ENCODE peak calls at places on chromosomes 3 and 15, in seven cellular contexts. C is stimulated activated CD8-positive, alpha-beta memory T cell treated with anti-CD3 and anti-CD28 coated beads, Interleukin-15, amount 100 ng/mL, for 24 hours; J is AG08395; H is stimulated activated naive CD4-positive, alpha-beta T cell; M is RWPE1; F is astrocyte of the cerebellum; V is HL-60. D is an unnamed sample.

GRCh38 chr15:33154366-33155166 is 39.9 kb downstream of the FMN1 start:
- DNase-seq in F (peak; percentile 76), H (no peak), V (peak; percentile 95), M (no peak), C (no peak), J (peak; percentile 76), D (no peak)

GRCh38 chr15:66703540-66703941 is 1.5 kb downstream of the SMAD6 start:
- DNase-seq in M (no peak), J (no peak), F (no peak), H (no peak), C (no peak), V (no peak), D (no peak)

GRCh38 chr3:72628065-72628464 is 220.2 kb downstream of the SHQ1 start:
- DNase-seq in J (no peak), F (no peak), M (peak; percentile 75), V (no peak), C (no peak), H (no peak), D (no peak)

GRCh38 chr3:60517134-60517533 is 734.1 kb downstream of the FHIT start:
- DNase-seq in M (no peak), F (no peak), V (no peak), J (no peak), C (no peak), H (no peak), D (no peak)

GRCh38 chr15:86691091-86691490 is 611.4 kb downstream of the AGBL1 start:
- DNase-seq in V (no peak), J (no peak), M (no peak), H (no peak), F (no peak), C (no peak), D (no peak)

GRCh38 chr15:39127925-39128617 is 452.8 kb upstream of the THBS1 start:
- DNase-seq in J (peak; percentile 72), C (no peak), F (peak; percentile 93), H (no peak), V (no peak), M (peak; percentile 89), D (no peak)

GRCh38 chr15:70415330-70415884 is 317.7 kb upstream of the TLE3 start:
- DNase-seq in C (no peak), V (no peak), J (no peak), M (no peak), H (no peak), F (no peak), D (no peak)

GRCh38 chr15:31977812-31978662 is 52.3 kb upstream of the CHRNA7 start:
- DNase-seq in C (peak; percentile 37), J (peak; percentile 55), H (peak; percentile 16), V (no peak), M (peak; percentile 53), F (peak; percentile 12), D (peak; percentile 33)

GRCh38 chr3:126266291-126266840 is 86.0 kb upstream of the ALDH1L1 start:
- DNase-seq in H (no peak), V (no peak), F (no peak), J (peak; percentile 37), M (no peak), C (no peak), D (no peak)

GRCh38 chr3:78726545-78726944 is 1041.3 kb downstream of the ROBO1 start:
- DNase-seq in H (no peak), F (no peak), V (no peak), M (no peak), C (no peak), J (no peak), D (no peak)

D was measured in naive thymus-derived CD8-positive, alpha-beta T cell.